ENCODE peak calls at places on chromosome 18, in six cellular contexts. L, Y, W, G, R and C are unnamed samples.

GRCh38 chr18:12079504-12080237 is 14.0 kb upstream of the ANKRD62 start:
- DNase-seq in L (peak; percentile 47), Y (peak; percentile 57), W (no peak), G (peak; percentile 48), R (no peak), C (no peak)

GRCh38 chr18:9337875-9338274 is 3.3 kb downstream of the TWSG1 start:
- DNase-seq in L (no peak), Y (no peak), W (no peak), G (peak; percentile 55), R (peak; percentile 46), C (no peak)

GRCh38 chr18:2935438-2936192 is 77.3 kb downstream of the LPIN2 start:
- DNase-seq in L (no peak), Y (no peak), W (no peak), G (no peak), R (no peak), C (no peak)

GRCh38 chr18:46622999-46623398 is 34.0 kb downstream of the LOXHD1 start:
- DNase-seq in L (no peak), Y (peak; percentile 6), W (peak; percentile 2), G (peak; percentile 26), R (peak; percentile 46), C (peak; percentile 18)

GRCh38 chr18:3440340-3440739 is 9.6 kb upstream of the TGIF1 start:
- DNase-seq in L (no peak), Y (no peak), W (no peak), G (peak; percentile 80), R (no peak), C (no peak)

GRCh38 chr18:5398269-5398668 is 102.7 kb upstream of the ZBTB14 start:
- DNase-seq in L (no peak), Y (no peak), W (no peak), G (no peak), R (no peak), C (no peak)

GRCh38 chr18:32271649-32272324 is 81.9 kb downstream of the MEP1B start:
- DNase-seq in L (peak; percentile 7), Y (peak; percentile 56), W (peak; percentile 18), G (peak; percentile 66), R (no peak), C (no peak)

GRCh38 chr18:51236225-51236624 is 38.7 kb upstream of the MEX3C start:
- DNase-seq in L (peak; percentile 89), Y (no peak), W (no peak), G (peak; percentile 71), R (no peak), C (no peak)

GRCh38 chr18:24677011-24677410 is 216.6 kb downstream of the HRH4 start:
- DNase-seq in L (no peak), Y (no peak), W (no peak), G (no peak), R (no peak), C (no peak)

GRCh38 chr18:32909798-32910561 is 137.2 kb upstream of the KLHL14 start:
- DNase-seq in L (no peak), Y (no peak), W (no peak), G (no peak), R (no peak), C (no peak)

GRCh38 chr18:58856881-58857280 is 7.8 kb upstream of the ZNF532 start:
- DNase-seq in L (peak; percentile 16), Y (no peak), W (no peak), G (peak; percentile 70), R (no peak), C (no peak)

GRCh38 chr18:2814928-2815327 is 31.9 kb upstream of the EMILIN2 start:
- DNase-seq in L (no peak), Y (no peak), W (no peak), G (no peak), R (no peak), C (no peak)

GRCh38 chr18:59631583-59632181 is 65.5 kb downstream of the CCBE1 start:
- DNase-seq in L (peak; percentile 18), Y (peak; percentile 20), W (peak; percentile 9), G (peak; percentile 27), R (no peak), C (no peak)

GRCh38 chr18:21522530-21522929 is 78.0 kb downstream of the ESCO1 start:
- DNase-seq in L (no peak), Y (no peak), W (no peak), G (no peak), R (no peak), C (no peak)

GRCh38 chr18:22453337-22453736 is 35.6 kb upstream of the CTAGE1 start:
- DNase-seq in L (no peak), Y (no peak), W (no peak), G (no peak), R (no peak), C (no peak)

GRCh38 chr18:36441872-36442271 is 144.4 kb downstream of the FHOD3 start:
- DNase-seq in L (peak; percentile 81), Y (no peak), W (no peak), G (peak; percentile 87), R (no peak), C (no peak)

GRCh38 chr18:34809697-34810096 is 99.6 kb downstream of the DTNA start:
- DNase-seq in L (peak; percentile 51), Y (peak; percentile 60), W (peak; percentile 21), G (peak; percentile 55), R (no peak), C (peak; percentile 4)

GRCh38 chr18:10500038-10500437 is 25.8 kb upstream of the NAPG start:
- DNase-seq in L (no peak), Y (no peak), W (no peak), G (no peak), R (no peak), C (no peak)

GRCh38 chr18:13539050-13539449 is 187.3 kb downstream of the FAM210A start:
- DNase-seq in L (no peak), Y (no peak), W (no peak), G (no peak), R (no peak), C (peak; percentile 38)

GRCh38 chr18:22983175-22983574 is 50.0 kb downstream of the RBBP8 start:
- DNase-seq in L (peak; percentile 21), Y (peak; percentile 70), W (no peak), G (peak; percentile 56), R (peak; percentile 31), C (no peak)

GRCh38 chr18:62555135-62555534 is 32.3 kb downstream of the ZCCHC2 start:
- DNase-seq in L (peak; percentile 27), Y (peak; percentile 13), W (no peak), G (no peak), R (no peak), C (no peak)

GRCh38 chr18:23380001-23380550 is 73.0 kb upstream of the RIOK3 start:
- DNase-seq in L (peak; percentile 99), Y (peak; percentile 71), W (no peak), G (peak; percentile 89), R (no peak), C (no peak)

GRCh38 chr18:11246883-11247282 is 97.5 kb upstream of the PIEZO2 start:
- DNase-seq in L (no peak), Y (no peak), W (no peak), G (peak; percentile 26), R (no peak), C (no peak)

GRCh38 chr18:3458378-3458777 is 8.4 kb downstream of the TGIF1 start:
- DNase-seq in L (no peak), Y (no peak), W (no peak), G (no peak), R (no peak), C (no peak)

GRCh38 chr18:4510709-4511108 is 55.6 kb upstream of the DLGAP1 start:
- DNase-seq in L (no peak), Y (peak; percentile 11), W (no peak), G (no peak), R (no peak), C (no peak)

GRCh38 chr18:76487782-76488181 is 7.3 kb downstream of the ZNF516 start:
- DNase-seq in L (no peak), Y (no peak), W (no peak), G (no peak), R (no peak), C (no peak)